ENCODE peak calls at places on chromosomes 13 and 19, in five cellular contexts. Q is NT2/D1, W is H1, D is GM12878, H is HepG2. O is an unnamed sample.

GRCh38 chr13:110388141-110388943 is 81.3 kb downstream of the COL4A2 start:
- DNase-seq in Q (no peak), W (no peak), D (no peak), H (no peak), O (peak)

GRCh38 chr19:50793558-50794065 is 3.4 kb downstream of the ACP4 start:
- DNase-seq in Q (no peak), W (peak), D (no peak), H (no peak), O (no peak)

GRCh38 chr19:40084948-40085347 is 5.8 kb downstream of the ZNF780A start:
- DNase-seq in Q (no peak), W (no peak), D (no peak), H (peak), O (no peak)

GRCh38 chr13:24851546-24851945 is 87.6 kb downstream of the RNF17 start:
- DNase-seq in Q (no peak), W (no peak), D (no peak), H (no peak), O (no peak)

GRCh38 chr13:37414667-37415066 is 183.9 kb downstream of the POSTN start:
- DNase-seq in Q (no peak), W (no peak), D (no peak), H (no peak), O (no peak)

GRCh38 chr13:40979232-40979631 is 39.9 kb downstream of the ELF1 start:
- DNase-seq in Q (no peak), W (no peak), D (no peak), H (no peak), O (no peak)

GRCh38 chr19:4086336-4086953 is 19.7 kb upstream of the ZBTB7A start:
- DNase-seq in Q (no peak), W (no peak), D (no peak), H (no peak), O (no peak)

GRCh38 chr13:62093984-62094383 is 678.3 kb upstream of the PCDH20 start:
- DNase-seq in Q (no peak), W (no peak), D (no peak), H (no peak), O (no peak)

GRCh38 chr19:49689133-49690072 is at the start of gene ADM5:
- DNase-seq in Q (no peak), W (peak), D (no peak), H (no peak), O (no peak)

GRCh38 chr13:72590091-72590490 is 137.3 kb downstream of the MZT1 start:
- DNase-seq in Q (no peak), W (no peak), D (no peak), H (no peak), O (no peak)

GRCh38 chr13:114110091-114110829 is 22.2 kb downstream of the RASA3 start:
- DNase-seq in Q (no peak), W (no peak), D (no peak), H (no peak), O (no peak)

GRCh38 chr13:84744203-84744602 is 861.9 kb upstream of the SLITRK1 start:
- DNase-seq in Q (no peak), W (no peak), D (no peak), H (no peak), O (no peak)

GRCh38 chr19:51026554-51026831 is at the start of gene KLK11:
- DNase-seq in Q (no peak), W (no peak), D (no peak), H (no peak), O (no peak)

GRCh38 chr19:21092107-21092506 is 10.1 kb downstream of the ZNF714 start:
- DNase-seq in Q (no peak), W (no peak), D (no peak), H (peak), O (no peak)

GRCh38 chr19:14505488-14506239 is 9.7 kb upstream of the GIPC1 start:
- DNase-seq in Q (no peak), W (peak), D (no peak), H (peak), O (peak)

GRCh38 chr13:95207769-95208366 is 93.4 kb downstream of the ABCC4 start:
- DNase-seq in Q (no peak), W (no peak), D (no peak), H (no peak), O (no peak)

GRCh38 chr19:33052352-33052972 is 12.2 kb downstream of the RHPN2 start:
- DNase-seq in Q (no peak), W (no peak), D (no peak), H (peak), O (no peak)

DNA sequence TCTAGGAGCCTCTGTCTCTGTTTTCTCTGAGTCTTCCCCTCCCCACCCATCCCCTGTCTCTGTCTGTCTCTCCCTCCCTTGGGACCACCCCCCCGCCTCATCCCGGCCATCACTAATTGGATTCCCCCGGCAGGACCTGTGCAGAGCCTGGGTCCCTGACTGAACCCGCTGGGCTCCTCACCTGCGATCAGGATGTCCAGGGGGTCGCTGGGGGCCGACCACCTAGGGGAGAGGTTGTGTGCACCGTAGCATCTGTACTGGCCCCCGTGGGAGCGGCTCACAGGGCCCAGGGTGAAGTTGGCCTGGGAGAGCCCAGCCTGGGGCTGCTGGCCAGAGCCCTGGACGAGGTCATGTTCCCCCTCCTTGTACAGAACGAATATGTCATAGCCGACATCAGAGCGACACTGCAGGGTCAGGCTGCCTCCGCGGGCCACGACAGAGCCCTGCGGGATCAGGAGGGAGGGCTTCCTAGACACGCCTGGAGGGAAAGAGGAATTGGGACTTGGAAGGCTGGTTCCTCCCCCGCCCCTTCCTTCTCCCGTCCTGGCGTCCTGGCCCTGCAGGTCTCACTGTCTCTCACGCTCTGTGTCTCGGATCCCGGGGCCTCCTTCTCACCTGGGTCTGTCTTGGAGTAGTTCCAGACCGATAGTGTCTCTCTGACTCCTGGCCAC is 1.8 kb downstream of the LILRB5 start:
- DNase-seq in Q (no peak), W (peak), D (no peak), H (no peak), O (no peak)
- TF ChIP-seq SUZ12 in Q (no peak), W (no peak), D (no peak), H (no peak), O (no peak)

GRCh38 chr19:57563547-57563946 is 3.9 kb upstream of the ZNF550 start:
- DNase-seq in Q (no peak), W (no peak), D (no peak), H (no peak), O (no peak)

GRCh38 chr19:57559404-57560025 is at the start of gene ZNF550:
- DNase-seq in Q (peak), W (peak), D (peak), H (peak), O (peak)

GRCh38 chr19:57560049-57560491 is 407 bp upstream of the ZNF550 start:
- DNase-seq in Q (no peak), W (no peak), D (no peak), H (no peak), O (no peak)

GRCh38 chr19:57559008-57559403 is 657 bp downstream of the ZNF550 start:
- DNase-seq in Q (no peak), W (no peak), D (no peak), H (peak), O (peak)

DNA sequence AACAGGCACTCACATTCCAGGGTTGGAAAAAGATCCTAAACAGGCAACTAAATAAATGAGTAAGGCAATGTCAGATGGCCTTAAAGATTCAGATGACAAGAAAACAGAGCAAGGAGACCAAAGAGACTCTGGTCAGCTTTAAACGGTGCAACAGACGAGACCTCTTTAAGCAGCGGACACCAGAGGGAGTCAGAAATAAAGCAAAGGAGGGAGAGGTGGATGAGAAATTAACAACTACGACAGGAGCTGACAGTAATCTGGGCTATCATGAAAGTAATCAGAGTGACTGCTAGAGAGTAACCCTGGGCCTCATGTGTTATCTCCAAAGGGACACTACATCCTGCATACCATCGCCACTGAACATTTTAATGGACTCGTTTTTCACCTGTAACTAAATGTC is 1.1 kb downstream of the ZNF550 start:
- DNase-seq in Q (no peak), W (no peak), D (no peak), H (peak), O (no peak)
- TF ChIP-seq SUZ12 in Q (no peak), W (no peak), D (no peak), H (no peak), O (no peak)

GRCh38 chr13:75636339-75637095 is 387 bp downstream of the LMO7 start:
- DNase-seq in Q (peak), W (peak), D (no peak), H (peak), O (no peak)
- TF ChIP-seq SUZ12 in Q (no peak), W (no peak), D (no peak), H (no peak), O (no peak)

DNA sequence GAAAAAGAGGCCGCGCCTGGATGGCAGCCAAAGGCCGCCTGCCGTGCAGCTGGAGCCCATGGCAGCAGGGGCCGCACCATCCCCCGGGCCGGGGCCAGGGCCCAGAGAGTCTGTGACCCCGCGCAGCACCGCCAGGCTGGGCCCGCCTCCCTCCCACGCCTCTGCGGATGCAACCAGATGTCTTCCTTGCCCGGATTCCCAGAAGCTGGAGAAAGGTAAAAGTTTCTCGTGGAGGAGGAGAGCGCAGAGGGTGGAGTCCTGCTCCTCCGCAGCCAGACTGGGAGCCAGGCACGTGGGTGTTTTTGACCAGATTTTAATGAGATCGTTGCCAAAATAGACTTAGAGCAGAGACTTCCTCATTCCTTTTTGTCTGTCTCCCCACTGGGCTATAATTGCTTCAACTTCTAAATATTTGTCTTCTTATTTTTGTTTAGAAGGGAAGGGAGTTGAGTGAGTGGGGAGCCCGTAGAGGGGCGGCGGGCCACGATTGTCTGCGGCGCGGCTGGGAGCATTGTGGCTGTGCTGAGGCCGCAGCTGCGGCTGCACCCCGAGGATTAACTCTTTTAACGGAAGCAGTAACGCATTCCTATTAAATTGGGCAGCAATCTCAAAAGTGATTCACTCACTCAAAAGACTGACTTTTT is 22.8 kb upstream of the NDUFS7 start:
- DNase-seq in Q (no peak), W (no peak), D (no peak), H (no peak), O (peak)
- TF ChIP-seq SUZ12 in Q (no peak), W (no peak), D (no peak), H (no peak), O (no peak)